ENCODE peak calls at places on chromosomes 16 and 17, in nine cellular contexts. H is glutamatergic neuron, J is Calu3, T is esophagus muscularis mucosa, L is kidney epithelial cell, Y is tibial artery, M is heart right ventricle, S is lung, V is colonic mucosa. K is an unnamed sample.
A peak's percentile ranks its signal among the peaks of the same experiment; 100 is the strongest.

GRCh38 chr16:51276335-51276734 is 125.3 kb upstream of the SALL1 start:
- DNase-seq in Y (no peak), V (no peak), S (no peak), J (peak; percentile 28), M (no peak), T (no peak), H (no peak), L (peak; percentile 82), K (no peak)

GRCh38 chr17:7651959-7652658 is 1.4 kb downstream of the ATP1B2 start:
- DNase-seq in H (peak; percentile 25), J (no peak), T (no peak), Y (no peak), V (no peak), M (peak; percentile 21), L (no peak), S (no peak), K (no peak)

GRCh38 chr16:78496189-78496588 is 396.7 kb downstream of the WWOX start:
- DNase-seq in J (no peak), Y (no peak), L (no peak), M (no peak), S (no peak), T (no peak), V (no peak), H (no peak), K (no peak)

GRCh38 chr17:55898195-55898594 is 147.3 kb downstream of the PCTP start:
- DNase-seq in H (no peak), S (no peak), V (no peak), J (no peak), L (no peak), Y (no peak), M (no peak), T (no peak), K (no peak)

GRCh38 chr17:15307686-15308085 is 33.7 kb downstream of the TEKT3 start:
- DNase-seq in S (no peak), Y (no peak), J (no peak), V (no peak), H (no peak), L (no peak), T (no peak), M (no peak), K (no peak)

GRCh38 chr17:76921340-76922036 is 53.3 kb downstream of the MGAT5B start:
- DNase-seq in S (no peak), V (no peak), M (no peak), L (no peak), H (no peak), J (no peak), T (no peak), Y (no peak), K (no peak)

GRCh38 chr17:76398523-76399174 is 14.2 kb downstream of the SPHK1 start:
- DNase-seq in J (no peak), Y (no peak), L (no peak), V (no peak), T (no peak), H (no peak), S (no peak), M (no peak), K (no peak)

GRCh38 chr17:29784661-29785060 is 145.4 kb downstream of the SSH2 start:
- DNase-seq in V (no peak), M (no peak), H (no peak), L (no peak), S (no peak), J (no peak), Y (no peak), T (no peak), K (no peak)

GRCh38 chr17:43917348-43918025 is 10.2 kb upstream of the MPP2 start:
- DNase-seq in L (no peak), H (peak; percentile 63), Y (no peak), M (peak; percentile 34), T (no peak), S (no peak), V (peak; percentile 56), J (no peak), K (no peak)
- TF ChIP-seq CTCF in L (peak; percentile 64), H (peak; percentile 44), Y (peak; percentile 50), M (peak; percentile 71), T (peak; percentile 18), S (peak; percentile 28), V (peak; percentile 52), J (no peak), K (peak; percentile 71)

DNA sequence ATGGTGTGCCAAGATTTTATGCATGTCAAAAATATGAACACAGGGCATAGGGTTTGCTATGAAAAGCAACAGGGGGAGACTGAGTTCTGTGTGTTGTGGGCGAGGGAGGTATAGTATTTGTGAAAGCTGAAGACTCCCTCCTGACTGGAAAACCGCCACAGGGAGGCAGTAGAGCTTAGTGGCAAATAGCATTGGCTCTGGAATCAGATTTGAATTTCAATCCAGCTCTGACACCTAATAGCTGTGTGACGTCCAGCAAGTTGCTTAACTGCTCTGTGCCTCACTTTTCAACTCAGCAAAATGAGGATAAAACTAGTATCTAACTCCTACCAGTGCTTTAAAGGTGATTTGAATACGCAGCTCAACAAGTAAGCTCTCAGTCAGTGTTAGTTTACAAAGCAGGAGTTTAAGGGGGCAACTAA is 22.0 kb downstream of the KPNA2 start:
- DNase-seq in T (no peak), Y (no peak), L (no peak), J (peak; percentile 54), S (no peak), V (peak; percentile 46), M (no peak), H (no peak), K (no peak)
- TF ChIP-seq CTCF in T (peak; percentile 25), Y (peak; percentile 7), L (peak; percentile 49), J (peak; percentile 36), S (peak; percentile 8), V (peak; percentile 32), M (peak; percentile 60), H (peak; percentile 10), K (peak; percentile 44)

DNA sequence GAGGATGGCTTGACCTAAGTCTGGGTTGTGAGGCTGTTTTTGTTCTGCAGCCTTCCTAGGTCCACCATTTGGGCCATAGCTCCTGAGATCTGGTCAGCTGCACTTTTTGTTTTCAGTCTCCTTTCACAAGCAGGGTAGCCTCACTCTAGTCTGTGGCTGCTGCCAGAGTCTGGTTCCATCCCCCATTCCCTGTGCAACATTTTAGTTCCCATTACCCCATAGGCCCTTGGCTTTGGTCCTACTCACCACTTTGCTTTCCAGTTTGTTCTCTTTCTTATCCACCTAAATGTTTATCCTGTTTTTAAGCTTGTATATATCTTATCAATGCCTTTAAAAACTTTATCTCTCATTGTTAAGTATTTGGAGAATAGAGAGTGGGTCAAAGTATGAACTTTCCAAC is 6.5 kb upstream of the XYLT2 start:
- DNase-seq in Y (no peak), L (no peak), S (no peak), M (no peak), T (no peak), J (no peak), V (no peak), H (no peak), K (no peak)
- TF ChIP-seq CTCF in Y (no peak), L (no peak), S (no peak), M (no peak), T (no peak), J (no peak), V (no peak), H (no peak), K (no peak)

GRCh38 chr17:49218941-49219913 is 8.7 kb downstream of the ABI3 start:
- DNase-seq in Y (no peak), L (no peak), S (no peak), V (no peak), T (no peak), J (peak; percentile 56), H (no peak), M (no peak), K (peak; percentile 87)
- TF ChIP-seq CTCF in Y (no peak), L (peak; percentile 49), S (no peak), V (no peak), T (no peak), J (peak; percentile 40), H (no peak), M (no peak), K (peak; percentile 62)

DNA sequence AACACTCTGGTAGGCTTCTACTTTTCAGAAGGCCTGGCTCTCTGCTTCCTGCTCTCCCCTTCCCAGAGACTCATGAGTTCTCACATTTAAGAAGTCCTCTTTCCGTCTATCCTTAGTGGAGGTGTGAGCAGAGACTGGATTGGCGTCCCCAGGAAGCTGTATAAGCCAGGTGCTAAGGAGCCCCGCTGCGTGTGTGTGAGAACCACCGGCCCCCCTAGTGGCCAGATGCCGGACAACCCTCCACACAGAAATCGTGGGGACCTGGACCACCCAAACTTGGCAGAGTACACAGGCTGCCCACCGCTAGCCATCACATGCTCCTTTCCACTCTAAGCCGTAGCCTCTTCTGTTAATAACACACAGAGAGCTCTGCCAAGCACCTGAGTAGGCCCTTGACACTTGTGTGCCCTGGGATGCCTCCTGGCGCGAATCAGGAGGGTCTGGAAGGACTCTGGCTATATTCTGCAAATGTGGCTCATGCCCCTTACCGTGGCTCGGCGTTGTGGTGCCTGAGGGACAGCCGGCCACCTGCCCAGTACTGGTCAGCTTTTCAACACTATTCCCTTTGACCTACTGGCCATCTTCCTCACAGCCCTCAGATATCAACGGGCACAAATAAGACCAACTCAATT is 13.9 kb downstream of the CYB5D2 start:
- DNase-seq in M (no peak), H (peak; percentile 36), L (no peak), S (no peak), V (no peak), J (no peak), T (no peak), Y (no peak), K (no peak)
- TF ChIP-seq CTCF in M (no peak), H (no peak), L (no peak), S (no peak), V (no peak), J (no peak), T (no peak), Y (no peak), K (no peak)

DNA sequence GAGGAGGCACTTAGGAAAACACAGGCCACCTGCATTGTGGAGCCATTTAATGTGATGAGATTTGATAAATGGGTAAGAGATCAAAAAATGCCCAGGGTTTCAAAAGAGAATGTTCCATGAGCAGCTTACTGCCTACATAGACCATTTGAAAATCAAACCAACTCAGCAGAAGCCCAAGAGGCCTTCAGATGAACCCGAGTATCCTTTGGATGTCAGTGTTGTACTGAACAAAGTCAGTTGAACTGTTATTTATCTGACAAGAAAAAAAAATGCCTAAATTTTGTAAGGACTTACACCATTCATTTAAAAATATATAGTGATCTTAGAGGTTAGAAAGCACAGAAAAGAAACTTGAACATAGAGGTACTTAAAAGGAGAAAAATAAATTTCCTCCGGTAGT is 381.7 kb downstream of the ZFHX3 start:
- DNase-seq in H (no peak), M (no peak), T (no peak), Y (no peak), S (no peak), J (no peak), V (no peak), L (no peak), K (no peak)
- TF ChIP-seq CTCF in H (no peak), M (no peak), T (no peak), Y (no peak), S (no peak), J (no peak), V (no peak), L (no peak), K (no peak)

K was measured in CD14-positive monocyte.